ENCODE peak calls at places on chromosomes 2 and 18, in ten cellular contexts. One of them, this sample, is unnamed.

GRCh38 chr2:46157966-46158310 is 139.3 kb upstream of the EPAS1 start:
- DNase-seq in WERI-Rb-1: no peak
- DNase-seq in HFFc6: no peak
- DNase-seq in PC-3: no peak
- DNase-seq in astrocyte: no peak
- DNase-seq in heart right ventricle: no peak
- DNase-seq in GM12865: no peak
- DNase-seq in thoracic aorta: no peak
- DNase-seq in BE2C: peak
- DNase-seq in colonic mucosa: no peak
- DNase-seq in this sample: no peak

GRCh38 chr18:48917579-48918101 is 33.1 kb downstream of the SMAD7 start:
- DNase-seq in WERI-Rb-1: no peak
- DNase-seq in HFFc6: no peak
- DNase-seq in PC-3: no peak
- DNase-seq in astrocyte: no peak
- DNase-seq in heart right ventricle: no peak
- DNase-seq in GM12865: no peak
- DNase-seq in thoracic aorta: no peak
- DNase-seq in BE2C: no peak
- DNase-seq in colonic mucosa: no peak
- DNase-seq in this sample: no peak

GRCh38 chr2:204160991-204161390 is 224.4 kb downstream of the ICOS start:
- DNase-seq in WERI-Rb-1: no peak
- DNase-seq in HFFc6: no peak
- DNase-seq in PC-3: no peak
- DNase-seq in astrocyte: no peak
- DNase-seq in heart right ventricle: no peak
- DNase-seq in GM12865: no peak
- DNase-seq in thoracic aorta: no peak
- DNase-seq in BE2C: no peak
- DNase-seq in colonic mucosa: no peak
- DNase-seq in this sample: no peak

GRCh38 chr18:44715245-44715644 is 34.6 kb downstream of the SETBP1 start:
- DNase-seq in WERI-Rb-1: no peak
- DNase-seq in HFFc6: peak
- DNase-seq in PC-3: peak
- DNase-seq in astrocyte: peak
- DNase-seq in heart right ventricle: no peak
- DNase-seq in GM12865: no peak
- DNase-seq in thoracic aorta: no peak
- DNase-seq in BE2C: no peak
- DNase-seq in colonic mucosa: no peak
- DNase-seq in this sample: peak

GRCh38 chr2:207505180-207505579 is 24.6 kb upstream of the CREB1 start:
- DNase-seq in WERI-Rb-1: no peak
- DNase-seq in HFFc6: no peak
- DNase-seq in PC-3: no peak
- DNase-seq in astrocyte: no peak
- DNase-seq in heart right ventricle: no peak
- DNase-seq in GM12865: no peak
- DNase-seq in thoracic aorta: no peak
- DNase-seq in BE2C: no peak
- DNase-seq in colonic mucosa: no peak
- DNase-seq in this sample: peak

GRCh38 chr18:12559319-12559718 is 98.6 kb downstream of the SPIRE1 start:
- DNase-seq in WERI-Rb-1: no peak
- DNase-seq in HFFc6: no peak
- DNase-seq in PC-3: no peak
- DNase-seq in astrocyte: no peak
- DNase-seq in heart right ventricle: no peak
- DNase-seq in GM12865: no peak
- DNase-seq in thoracic aorta: no peak
- DNase-seq in BE2C: no peak
- DNase-seq in colonic mucosa: no peak
- DNase-seq in this sample: no peak

GRCh38 chr2:240123821-240124650 is 12.1 kb downstream of the COPS9 start:
- DNase-seq in WERI-Rb-1: no peak
- DNase-seq in HFFc6: no peak
- DNase-seq in PC-3: no peak
- DNase-seq in astrocyte: no peak
- DNase-seq in heart right ventricle: no peak
- DNase-seq in GM12865: no peak
- DNase-seq in thoracic aorta: no peak
- DNase-seq in BE2C: no peak
- DNase-seq in colonic mucosa: no peak
- DNase-seq in this sample: no peak

GRCh38 chr2:172091626-172092566 is 6.6 kb downstream of the DLX1 start:
- DNase-seq in WERI-Rb-1: no peak
- DNase-seq in HFFc6: no peak
- DNase-seq in PC-3: no peak
- DNase-seq in astrocyte: no peak
- DNase-seq in heart right ventricle: no peak
- DNase-seq in GM12865: no peak
- DNase-seq in thoracic aorta: no peak
- DNase-seq in BE2C: no peak
- DNase-seq in colonic mucosa: no peak
- DNase-seq in this sample: no peak

GRCh38 chr2:234135750-234136221 is 85.3 kb downstream of the SPP2 start:
- DNase-seq in WERI-Rb-1: peak
- DNase-seq in HFFc6: peak
- DNase-seq in PC-3: peak
- DNase-seq in astrocyte: peak
- DNase-seq in heart right ventricle: peak
- DNase-seq in GM12865: peak
- DNase-seq in thoracic aorta: no peak
- DNase-seq in BE2C: peak
- DNase-seq in colonic mucosa: peak
- DNase-seq in this sample: peak

GRCh38 chr2:230410861-230411464 is 5.0 kb upstream of the SP100 start:
- DNase-seq in WERI-Rb-1: no peak
- DNase-seq in HFFc6: no peak
- DNase-seq in PC-3: no peak
- DNase-seq in astrocyte: no peak
- DNase-seq in heart right ventricle: no peak
- DNase-seq in GM12865: peak
- DNase-seq in thoracic aorta: no peak
- DNase-seq in BE2C: no peak
- DNase-seq in colonic mucosa: peak
- DNase-seq in this sample: no peak

GRCh38 chr18:71115261-71115660 is 826.4 kb downstream of the SOCS6 start:
- DNase-seq in WERI-Rb-1: no peak
- DNase-seq in HFFc6: no peak
- DNase-seq in PC-3: peak
- DNase-seq in astrocyte: no peak
- DNase-seq in heart right ventricle: no peak
- DNase-seq in GM12865: no peak
- DNase-seq in thoracic aorta: no peak
- DNase-seq in BE2C: no peak
- DNase-seq in colonic mucosa: no peak
- DNase-seq in this sample: no peak

GRCh38 chr2:67215214-67215613 is 181.9 kb upstream of the ETAA1 start:
- DNase-seq in WERI-Rb-1: peak
- DNase-seq in HFFc6: peak
- DNase-seq in PC-3: peak
- DNase-seq in astrocyte: peak
- DNase-seq in heart right ventricle: peak
- DNase-seq in GM12865: peak
- DNase-seq in thoracic aorta: no peak
- DNase-seq in BE2C: peak
- DNase-seq in colonic mucosa: peak
- DNase-seq in this sample: peak

GRCh38 chr2:170500770-170501169 is 214.4 kb upstream of the SP5 start:
- DNase-seq in WERI-Rb-1: no peak
- DNase-seq in HFFc6: no peak
- DNase-seq in PC-3: no peak
- DNase-seq in astrocyte: no peak
- DNase-seq in heart right ventricle: no peak
- DNase-seq in GM12865: no peak
- DNase-seq in thoracic aorta: no peak
- DNase-seq in BE2C: no peak
- DNase-seq in colonic mucosa: no peak
- DNase-seq in this sample: no peak

GRCh38 chr2:192498747-192499146 is 304.0 kb upstream of the TMEFF2 start:
- DNase-seq in WERI-Rb-1: no peak
- DNase-seq in HFFc6: no peak
- DNase-seq in PC-3: no peak
- DNase-seq in astrocyte: peak
- DNase-seq in heart right ventricle: no peak
- DNase-seq in GM12865: no peak
- DNase-seq in thoracic aorta: no peak
- DNase-seq in BE2C: no peak
- DNase-seq in colonic mucosa: no peak
- DNase-seq in this sample: no peak

GRCh38 chr2:212619954-212620353 is 81.4 kb upstream of the ERBB4 start:
- DNase-seq in WERI-Rb-1: no peak
- DNase-seq in HFFc6: peak
- DNase-seq in PC-3: peak
- DNase-seq in astrocyte: peak
- DNase-seq in heart right ventricle: no peak
- DNase-seq in GM12865: no peak
- DNase-seq in thoracic aorta: no peak
- DNase-seq in BE2C: no peak
- DNase-seq in colonic mucosa: no peak
- DNase-seq in this sample: peak

GRCh38 chr2:26184555-26185303 is 11.8 kb downstream of the GAREM2 start:
- DNase-seq in WERI-Rb-1: no peak
- DNase-seq in HFFc6: no peak
- DNase-seq in PC-3: no peak
- DNase-seq in astrocyte: no peak
- DNase-seq in heart right ventricle: peak
- DNase-seq in GM12865: peak
- DNase-seq in thoracic aorta: no peak
- DNase-seq in BE2C: no peak
- DNase-seq in colonic mucosa: peak
- DNase-seq in this sample: peak
- TF ChIP-seq CTCF in WERI-Rb-1: no peak
- TF ChIP-seq CTCF in HFFc6: no peak
- TF ChIP-seq CTCF in PC-3: no peak
- TF ChIP-seq CTCF in astrocyte: no peak
- TF ChIP-seq CTCF in heart right ventricle: peak
- TF ChIP-seq CTCF in GM12865: peak
- TF ChIP-seq CTCF in thoracic aorta: peak
- TF ChIP-seq CTCF in BE2C: no peak
- TF ChIP-seq CTCF in colonic mucosa: peak
- TF ChIP-seq CTCF in this sample: peak

GRCh38 chr18:3238742-3239141 is 8.9 kb upstream of the MYL12A start:
- DNase-seq in WERI-Rb-1: peak
- DNase-seq in HFFc6: no peak
- DNase-seq in PC-3: peak
- DNase-seq in astrocyte: no peak
- DNase-seq in heart right ventricle: no peak
- DNase-seq in GM12865: no peak
- DNase-seq in thoracic aorta: no peak
- DNase-seq in BE2C: no peak
- DNase-seq in colonic mucosa: no peak
- DNase-seq in this sample: no peak
- TF ChIP-seq CTCF in WERI-Rb-1: peak
- TF ChIP-seq CTCF in HFFc6: peak
- TF ChIP-seq CTCF in PC-3: peak
- TF ChIP-seq CTCF in astrocyte: no peak
- TF ChIP-seq CTCF in heart right ventricle: no peak
- TF ChIP-seq CTCF in GM12865: no peak
- TF ChIP-seq CTCF in thoracic aorta: no peak
- TF ChIP-seq CTCF in BE2C: no peak
- TF ChIP-seq CTCF in colonic mucosa: no peak
- TF ChIP-seq CTCF in this sample: peak

GRCh38 chr2:196551014-196551413 is 88.5 kb upstream of the CCDC150 start:
- DNase-seq in WERI-Rb-1: no peak
- DNase-seq in HFFc6: no peak
- DNase-seq in PC-3: no peak
- DNase-seq in astrocyte: no peak
- DNase-seq in heart right ventricle: no peak
- DNase-seq in GM12865: no peak
- DNase-seq in thoracic aorta: no peak
- DNase-seq in BE2C: no peak
- DNase-seq in colonic mucosa: no peak
- DNase-seq in this sample: no peak
- TF ChIP-seq CTCF in WERI-Rb-1: no peak
- TF ChIP-seq CTCF in HFFc6: no peak
- TF ChIP-seq CTCF in PC-3: no peak
- TF ChIP-seq CTCF in astrocyte: no peak
- TF ChIP-seq CTCF in heart right ventricle: no peak
- TF ChIP-seq CTCF in GM12865: no peak
- TF ChIP-seq CTCF in thoracic aorta: no peak
- TF ChIP-seq CTCF in BE2C: no peak
- TF ChIP-seq CTCF in colonic mucosa: no peak
- TF ChIP-seq CTCF in this sample: no peak

GRCh38 chr2:68767031-68767961 is 32.7 kb downstream of the ARHGAP25 start:
- DNase-seq in WERI-Rb-1: no peak
- DNase-seq in HFFc6: no peak
- DNase-seq in PC-3: no peak
- DNase-seq in astrocyte: no peak
- DNase-seq in heart right ventricle: no peak
- DNase-seq in GM12865: peak
- DNase-seq in thoracic aorta: no peak
- DNase-seq in BE2C: no peak
- DNase-seq in colonic mucosa: peak
- DNase-seq in this sample: no peak

GRCh38 chr2:68765739-68766377 is 31.2 kb downstream of the ARHGAP25 start:
- DNase-seq in WERI-Rb-1: no peak
- DNase-seq in HFFc6: no peak
- DNase-seq in PC-3: no peak
- DNase-seq in astrocyte: peak
- DNase-seq in heart right ventricle: no peak
- DNase-seq in GM12865: peak
- DNase-seq in thoracic aorta: no peak
- DNase-seq in BE2C: no peak
- DNase-seq in colonic mucosa: peak
- DNase-seq in this sample: peak

GRCh38 chr2:68767996-68768395 is 33.4 kb downstream of the ARHGAP25 start:
- DNase-seq in WERI-Rb-1: no peak
- DNase-seq in HFFc6: no peak
- DNase-seq in PC-3: no peak
- DNase-seq in astrocyte: no peak
- DNase-seq in heart right ventricle: no peak
- DNase-seq in GM12865: peak
- DNase-seq in thoracic aorta: no peak
- DNase-seq in BE2C: no peak
- DNase-seq in colonic mucosa: no peak
- DNase-seq in this sample: no peak

GRCh38 chr2:68764781-68765385 is 30.3 kb downstream of the ARHGAP25 start:
- DNase-seq in WERI-Rb-1: no peak
- DNase-seq in HFFc6: no peak
- DNase-seq in PC-3: no peak
- DNase-seq in astrocyte: peak
- DNase-seq in heart right ventricle: no peak
- DNase-seq in GM12865: no peak
- DNase-seq in thoracic aorta: no peak
- DNase-seq in BE2C: no peak
- DNase-seq in colonic mucosa: peak
- DNase-seq in this sample: no peak

DNA sequence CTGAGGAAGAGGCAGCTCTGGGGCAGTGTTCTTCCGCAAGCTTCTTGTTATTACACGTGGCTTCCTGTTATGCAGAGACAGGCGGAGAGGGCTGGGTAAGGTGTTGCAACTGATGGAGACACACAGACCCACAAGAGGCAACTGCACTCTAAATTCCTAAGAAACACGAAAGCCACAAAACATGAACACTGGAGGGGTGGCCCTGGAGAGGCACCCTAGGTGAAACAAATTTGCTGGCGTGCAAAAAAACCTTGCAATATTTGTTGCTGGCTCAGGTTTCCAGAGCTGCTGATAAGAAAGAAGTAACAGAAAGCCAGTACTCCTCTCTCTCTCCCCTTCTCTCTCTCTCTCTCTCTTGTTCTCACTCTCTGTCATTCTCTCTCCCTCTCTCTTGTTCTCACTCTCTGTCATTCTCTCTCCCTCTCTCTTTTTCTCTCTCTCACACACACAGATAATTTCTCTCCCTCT is 31.8 kb downstream of the ARHGAP25 start:
- DNase-seq in WERI-Rb-1: no peak
- DNase-seq in HFFc6: no peak
- DNase-seq in PC-3: no peak
- DNase-seq in astrocyte: peak
- DNase-seq in heart right ventricle: no peak
- DNase-seq in GM12865: peak
- DNase-seq in thoracic aorta: no peak
- DNase-seq in BE2C: no peak
- DNase-seq in colonic mucosa: peak
- DNase-seq in this sample: peak
- TF ChIP-seq CTCF in WERI-Rb-1: no peak
- TF ChIP-seq CTCF in HFFc6: no peak
- TF ChIP-seq CTCF in PC-3: no peak
- TF ChIP-seq CTCF in astrocyte: no peak
- TF ChIP-seq CTCF in heart right ventricle: no peak
- TF ChIP-seq CTCF in GM12865: no peak
- TF ChIP-seq CTCF in thoracic aorta: no peak
- TF ChIP-seq CTCF in BE2C: no peak
- TF ChIP-seq CTCF in colonic mucosa: no peak
- TF ChIP-seq CTCF in this sample: no peak

This sample was measured in epithelial cell of esophagus.